ENCODE peak calls at places on chromosomes 6 and 20, in ten cellular contexts. B, W, M, V, I, K, D, O, Z and L are unnamed samples.
A peak's percentile ranks its signal among the peaks of the same experiment; 100 is the strongest.

GRCh38 chr6:136669299-136669699 is 119.1 kb upstream of the MAP7 start:
- DNase-seq in O (no peak), K (no peak), Z (no peak), W (no peak), M (no peak), D (peak; percentile 94), I (no peak), B (no peak), V (no peak), L (no peak)

GRCh38 chr6:53795254-53795701 is 473 bp downstream of the LRRC1 start:
- DNase-seq in V (no peak), M (peak; percentile 54), I (no peak), Z (no peak), O (peak; percentile 25), B (no peak), K (no peak), W (peak; percentile 55), D (no peak), L (no peak)

GRCh38 chr20:57652865-57653545 is 32.8 kb upstream of the ZBP1 start:
- DNase-seq in O (no peak), B (peak; percentile 24), I (peak; percentile 61), W (no peak), M (no peak), K (peak; percentile 34), D (no peak), Z (no peak), V (no peak), L (no peak)

GRCh38 chr6:158110986-158111385 is 57.1 kb downstream of the SERAC1 start:
- DNase-seq in V (no peak), W (no peak), O (no peak), Z (no peak), B (no peak), K (no peak), M (no peak), D (no peak), I (no peak), L (no peak)

GRCh38 chr20:1567392-1568165 is 10.1 kb upstream of the SIRPD start:
- DNase-seq in K (no peak), W (no peak), D (peak; percentile 42), I (no peak), V (no peak), M (peak; percentile 12), O (no peak), B (no peak), Z (no peak), L (peak; percentile 71)

GRCh38 chr6:155085582-155086253 is 90.6 kb downstream of the TIAM2 start:
- DNase-seq in O (no peak), B (no peak), V (no peak), I (no peak), M (no peak), W (peak; percentile 48), D (peak; percentile 37), Z (no peak), K (no peak), L (no peak)

GRCh38 chr6:30424549-30424948 is 64.8 kb upstream of the HLA-E start:
- DNase-seq in O (no peak), M (no peak), I (no peak), B (no peak), Z (no peak), W (no peak), D (no peak), K (no peak), V (no peak), L (no peak)

GRCh38 chr6:44217332-44218143 is 812 bp downstream of the MYMX start:
- DNase-seq in I (no peak), D (peak; percentile 54), B (no peak), W (peak; percentile 85), M (peak; percentile 56), Z (no peak), V (no peak), K (no peak), O (peak; percentile 71), L (no peak)

GRCh38 chr20:46468508-46468907 is 44.9 kb downstream of the ZNF334 start:
- DNase-seq in M (peak; percentile 58), I (no peak), O (no peak), K (no peak), D (no peak), W (no peak), B (no peak), V (no peak), Z (no peak), L (no peak)

GRCh38 chr20:24185801-24186200 is 197.2 kb upstream of the GGTLC1 start:
- DNase-seq in B (no peak), M (no peak), O (no peak), Z (no peak), K (no peak), D (no peak), I (no peak), V (no peak), W (no peak), L (no peak)

GRCh38 chr6:93317587-93317986 is 101.8 kb downstream of the EPHA7 start:
- DNase-seq in B (no peak), W (no peak), K (no peak), I (no peak), Z (no peak), O (no peak), M (no peak), D (no peak), V (no peak), L (no peak)

GRCh38 chr6:163405412-163406309 is 8.9 kb upstream of the QKI start:
- DNase-seq in I (peak; percentile 81), O (no peak), B (no peak), Z (no peak), K (no peak), V (peak; percentile 13), W (peak; percentile 54), M (peak; percentile 48), D (no peak), L (no peak)

GRCh38 chr6:156699017-156699421 is 78.2 kb upstream of the ARID1B start:
- DNase-seq in V (no peak), Z (no peak), I (no peak), M (no peak), D (peak; percentile 82), K (no peak), B (no peak), W (no peak), O (no peak), L (no peak)

GRCh38 chr20:10209091-10209490 is 9.5 kb upstream of the SNAP25 start:
- DNase-seq in D (no peak), V (no peak), B (no peak), I (no peak), M (no peak), W (no peak), O (no peak), K (no peak), Z (no peak), L (no peak)

GRCh38 chr6:79943133-79943532 is 4.2 kb downstream of the ELOVL4 start:
- DNase-seq in O (no peak), I (no peak), M (peak; percentile 21), W (no peak), V (no peak), B (no peak), D (no peak), K (no peak), Z (no peak), L (no peak)

GRCh38 chr20:42093542-42094440 is 475.6 kb upstream of the CHD6 start:
- DNase-seq in I (no peak), B (no peak), V (no peak), M (no peak), W (no peak), D (no peak), Z (no peak), K (no peak), O (no peak), L (no peak)

GRCh38 chr6:86407128-86407527 is 530.2 kb upstream of the HTR1E start:
- DNase-seq in I (no peak), O (no peak), M (no peak), B (no peak), Z (no peak), K (no peak), D (no peak), V (no peak), W (no peak), L (no peak)

GRCh38 chr6:1082040-1082935 is 229.6 kb upstream of the FOXQ1 start:
- DNase-seq in W (no peak), B (no peak), M (no peak), O (peak; percentile 1), V (no peak), D (no peak), K (no peak), Z (no peak), I (no peak), L (no peak)

GRCh38 chr6:161694995-161695394 is 421.1 kb upstream of the AGPAT4 start:
- DNase-seq in K (no peak), Z (peak; percentile 4), W (no peak), M (peak; percentile 75), O (peak; percentile 6), V (no peak), I (no peak), B (no peak), D (peak; percentile 24), L (no peak)

GRCh38 chr6:71335544-71335943 is 46.9 kb downstream of the OGFRL1 start:
- DNase-seq in M (no peak), D (no peak), O (no peak), V (no peak), Z (no peak), K (no peak), I (no peak), W (no peak), B (no peak), L (no peak)

GRCh38 chr20:2922957-2923356 is 49.7 kb downstream of the PTPRA start:
- DNase-seq in M (peak; percentile 55), W (no peak), Z (no peak), B (no peak), I (no peak), O (no peak), V (no peak), D (no peak), K (no peak), L (no peak)

GRCh38 chr6:14767176-14767575 is 478.7 kb upstream of the JARID2 start:
- DNase-seq in O (peak; percentile 28), I (no peak), B (no peak), Z (no peak), D (no peak), M (no peak), K (no peak), W (no peak), V (no peak), L (no peak)

GRCh38 chr20:44003609-44004008 is 89.0 kb downstream of the TOX2 start:
- DNase-seq in M (no peak), K (peak; percentile 12), D (no peak), Z (no peak), O (no peak), I (no peak), W (no peak), B (no peak), V (no peak), L (no peak)

GRCh38 chr6:72048080-72048479 is 161.7 kb downstream of the RIMS1 start:
- DNase-seq in O (peak; percentile 69), I (no peak), V (no peak), W (no peak), M (no peak), D (peak; percentile 10), K (no peak), Z (no peak), B (no peak), L (no peak)

GRCh38 chr6:89941031-89941775 is 46.9 kb downstream of the GJA10 start:
- DNase-seq in W (peak; percentile 56), O (peak; percentile 63), I (peak; percentile 68), V (no peak), M (no peak), K (no peak), D (peak; percentile 60), Z (no peak), B (no peak), L (no peak)

GRCh38 chr6:6685249-6685667 is 96.7 kb downstream of the LY86 start:
- DNase-seq in Z (no peak), I (no peak), V (no peak), O (no peak), W (no peak), K (no peak), B (no peak), M (no peak), D (no peak), L (no peak)

GRCh38 chr6:53294095-53294494 is 54.7 kb downstream of the ELOVL5 start:
- DNase-seq in V (no peak), D (no peak), Z (no peak), B (no peak), K (peak; percentile 47), I (no peak), O (no peak), M (peak; percentile 78), W (no peak), L (no peak)

GRCh38 chr6:2797564-2798014 is 32.4 kb downstream of the WRNIP1 start:
- DNase-seq in M (no peak), D (no peak), V (no peak), I (no peak), K (no peak), Z (no peak), B (no peak), W (peak; percentile 54), O (no peak), L (no peak)